ENCODE peak calls at places on chromosomes 4 and X, in four cellular contexts. I, C, X and R are unnamed samples. For H3K4me1, the result is how much of the 10 kb centered on the place peaks cover.

GRCh38 chrX:110118535-110118934 is 115.6 kb downstream of the TMEM164 start:
- DNase-seq in I (no peak), C (no peak), X (no peak), R (no peak)

GRCh38 chrX:131633285-131633917 is 89.5 kb downstream of the OR13H1 start:
- DNase-seq in I (peak), C (no peak), X (peak), R (no peak)

GRCh38 chr4:167774646-167775045 is 317.7 kb upstream of the ANXA10 start:
- DNase-seq in I (no peak), C (no peak), X (no peak), R (no peak)

GRCh38 chr4:25308761-25309160 is 3.8 kb upstream of the ZCCHC4 start:
- DNase-seq in I (no peak), C (no peak), X (no peak), R (no peak)

GRCh38 chr4:185280608-185281007 is 71.2 kb downstream of the SNX25 start:
- DNase-seq in I (no peak), C (no peak), X (no peak), R (no peak)

GRCh38 chr4:85787133-85787532 is 312.2 kb downstream of the ARHGAP24 start:
- DNase-seq in I (no peak), C (no peak), X (no peak), R (no peak)

GRCh38 chr4:20847124-20847747 is 147.0 kb downstream of the PACRGL start:
- DNase-seq in I (no peak), C (no peak), X (no peak), R (no peak)

GRCh38 chr4:101711590-101712255 is 78.8 kb upstream of the BANK1 start:
- DNase-seq in I (no peak), C (no peak), X (no peak), R (no peak)

GRCh38 chr4:1583051-1583785 is 100.9 kb downstream of the FAM53A start:
- DNase-seq in I (no peak), C (peak), X (no peak), R (no peak)

GRCh38 chr4:184330008-184330400 is 112.3 kb upstream of the ENPP6 start:
- DNase-seq in I (no peak), C (peak), X (no peak), R (peak)

GRCh38 chrX:373641-374471 is 12.9 kb downstream of the PPP2R3B start:
- DNase-seq in I (no peak), C (peak), X (no peak), R (no peak)

GRCh38 chr4:40058121-40058520 is 1.5 kb downstream of the N4BP2 start:
- DNase-seq in I (peak), C (no peak), X (no peak), R (no peak)

GRCh38 chr4:40736910-40737309 is 12.8 kb upstream of the NSUN7 start:
- DNase-seq in I (peak), C (no peak), X (no peak), R (no peak)

GRCh38 chrX:20240201-20240600 is 26.5 kb downstream of the RPS6KA3 start:
- DNase-seq in I (no peak), C (no peak), X (no peak), R (no peak)

GRCh38 chr4:138178566-138178965 is 63.6 kb downstream of the SLC7A11 start:
- DNase-seq in I (no peak), C (no peak), X (no peak), R (no peak)

GRCh38 chr4:188841523-188841922 is 702.3 kb downstream of the TRIML1 start:
- DNase-seq in I (no peak), C (no peak), X (no peak), R (no peak)

GRCh38 chr4:152098365-152099060 is 337.7 kb upstream of the GATB start:
- DNase-seq in I (no peak), C (no peak), X (no peak), R (no peak)

GRCh38 chrX:23952984-23953907 is 45.4 kb downstream of the CXorf58 start:
- DNase-seq in I (no peak), C (no peak), X (peak), R (no peak)

GRCh38 chr4:149584703-149585102 is 230.9 kb downstream of the IQCM start:
- DNase-seq in I (no peak), C (no peak), X (no peak), R (no peak)

GRCh38 chrX:11293113-11293512 is at the start of gene AMELX:
- DNase-seq in I (no peak), C (no peak), X (no peak), R (no peak)

GRCh38 chr4:42397635-42398447 is 553 bp downstream of the SHISA3 start:
- DNase-seq in I (peak), C (peak), X (no peak), R (no peak)

GRCh38 chrX:9907645-9908387 is 59.3 kb upstream of the CLDN34 start:
- DNase-seq in I (no peak), C (no peak), X (no peak), R (no peak)

GRCh38 chr4:184951668-184952160 is 66.6 kb upstream of the HELT start:
- DNase-seq in I (no peak), C (no peak), X (no peak), R (no peak)

GRCh38 chr4:153067376-153067775 is 131.3 kb downstream of the FHDC1 start:
- DNase-seq in I (no peak), C (no peak), X (no peak), R (no peak)

GRCh38 chr4:122914292-122914904 is 8.0 kb downstream of the NUDT6 start:
- DNase-seq in I (peak), C (no peak), X (no peak), R (no peak)
- H3K27ac ChIP-seq in I (peak), C (no peak), X (no peak), R (no peak)

GRCh38 chrX:153878969-153879653 is 6.9 kb downstream of the L1CAM start:
- DNase-seq in I (peak), C (peak), X (no peak), R (no peak)

GRCh38 chrX:153880440-153880815 is 5.5 kb downstream of the L1CAM start:
- DNase-seq in I (peak), C (peak), X (no peak), R (no peak)

GRCh38 chrX:153878285-153878779 is 7.6 kb downstream of the L1CAM start:
- DNase-seq in I (peak), C (no peak), X (no peak), R (no peak)

GRCh38 chrX:153881281-153881680 is 4.7 kb downstream of the L1CAM start:
- DNase-seq in I (no peak), C (peak), X (no peak), R (no peak)

DNA sequence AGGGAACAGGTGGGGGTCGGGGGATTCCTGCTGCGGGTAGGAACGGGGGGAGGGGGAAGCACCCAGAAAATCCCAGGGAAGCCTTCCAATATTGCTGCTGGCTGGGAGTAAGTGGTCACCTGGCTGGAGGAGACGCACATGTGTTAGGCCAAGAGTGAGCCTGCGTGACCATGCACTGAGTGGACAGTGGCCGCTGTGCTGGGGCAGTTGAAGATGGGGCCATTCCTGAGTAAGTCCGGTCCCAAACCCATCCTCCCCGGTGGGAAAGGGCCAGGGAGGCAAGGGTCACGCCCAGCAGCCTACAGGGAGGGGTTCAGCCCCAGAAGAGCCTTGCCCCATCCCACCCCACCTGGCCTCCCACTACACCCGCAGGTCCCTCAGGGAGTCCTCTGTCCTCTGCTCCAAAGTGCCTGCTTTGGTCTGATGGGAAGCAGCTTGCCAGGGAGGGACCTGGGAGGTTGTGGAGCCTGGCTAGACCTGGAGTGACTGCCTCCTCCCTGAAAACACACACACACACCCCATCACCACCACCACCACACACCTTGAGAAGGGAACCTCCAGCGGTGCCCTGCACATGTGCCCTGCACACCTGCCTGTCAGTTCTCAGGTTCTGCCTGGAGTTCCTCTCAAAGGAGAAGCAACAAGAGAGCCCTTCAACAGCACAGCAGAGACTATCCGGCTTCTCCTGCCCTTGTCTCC is 6.1 kb downstream of the L1CAM start:
- DNase-seq in I (no peak), C (peak), X (no peak), R (no peak)
- H3K4me1 ChIP-seq in I (under half), C (under half), X (under half), R (under half)

GRCh38 chr4:133866328-133866699 is 335.3 kb downstream of the PABPC4L start:
- DNase-seq in I (no peak), C (no peak), X (no peak), R (no peak)
- H3K27ac ChIP-seq in I (no peak), C (no peak), X (no peak), R (no peak)

DNA sequence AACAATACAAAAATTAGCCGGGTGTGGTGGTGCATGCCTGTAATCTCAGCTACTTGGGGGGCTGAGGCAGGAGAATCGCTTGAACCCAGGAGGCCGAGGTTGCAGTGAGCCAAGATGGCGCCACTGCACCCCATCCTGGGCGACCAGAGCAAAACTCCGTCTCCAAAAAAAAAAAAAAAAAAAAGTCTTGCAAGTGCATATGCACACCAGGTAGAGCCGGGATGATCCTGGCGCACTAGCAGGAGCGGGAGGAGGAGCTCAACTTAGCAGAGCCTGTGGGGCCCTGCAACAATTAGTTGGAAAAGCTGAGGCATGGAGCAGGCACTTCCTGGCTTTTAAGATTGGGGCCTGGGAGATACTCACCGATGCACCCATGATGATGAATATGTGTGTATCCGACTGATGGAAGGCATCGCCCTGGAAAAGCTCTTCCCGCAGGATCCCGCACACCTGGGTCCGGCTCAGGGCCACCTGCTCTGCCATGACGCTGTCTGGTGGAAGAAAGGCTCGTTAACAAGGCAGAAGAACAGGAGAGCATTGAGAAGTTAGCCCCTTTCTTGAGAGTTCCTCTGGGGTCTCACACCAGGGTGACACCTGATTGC is 872 bp downstream of the G6PD start:
- DNase-seq in I (no peak), C (no peak), X (no peak), R (no peak)
- H3K4me1 ChIP-seq in I (under half), C (under half), X (half or more), R (under half)

DNA sequence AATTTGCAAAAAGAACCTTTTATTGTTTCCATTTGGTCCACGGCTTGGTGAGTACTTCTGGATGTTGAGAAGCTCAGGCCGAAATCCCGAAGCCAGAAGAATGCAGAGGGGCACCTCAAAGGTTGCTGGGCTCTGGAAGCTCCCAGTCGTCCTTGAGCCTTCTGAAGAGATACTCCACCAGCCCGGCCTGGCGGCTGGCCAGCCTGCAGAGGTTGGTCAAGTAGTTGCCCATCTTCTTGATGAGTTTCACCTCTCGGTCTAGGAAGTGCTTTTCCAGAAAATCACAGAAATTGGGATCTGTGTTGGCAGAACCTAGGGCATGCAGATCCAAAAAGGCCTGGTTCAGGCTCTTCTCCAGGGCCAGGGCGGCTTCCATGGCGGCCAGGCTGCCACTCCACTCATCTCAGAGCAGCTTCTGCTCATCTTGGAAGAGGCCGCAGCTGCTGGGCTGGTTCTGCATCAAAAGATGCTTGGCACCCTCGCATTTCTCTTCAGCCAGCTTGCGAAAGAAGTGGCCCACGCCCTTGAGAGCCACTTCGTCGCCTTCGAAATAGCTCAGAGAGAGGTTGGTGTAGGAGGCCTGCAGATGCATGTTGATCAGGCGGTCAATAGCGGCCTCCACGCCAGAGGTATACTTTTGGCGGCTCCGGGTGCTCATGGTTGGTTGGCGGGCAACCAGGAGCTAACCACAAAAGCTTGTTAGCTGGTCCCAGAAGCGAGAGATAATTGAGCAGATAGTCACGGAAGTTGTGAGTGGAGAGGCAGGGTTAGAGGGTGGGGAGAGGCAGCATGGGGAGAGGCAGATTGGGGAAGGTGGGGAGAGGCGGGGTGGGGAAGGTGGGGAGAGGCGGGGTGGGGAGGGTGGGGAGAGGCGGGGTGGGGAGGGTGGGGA is 76.5 kb upstream of the TSPAN7 start:
- DNase-seq in I (no peak), C (no peak), X (no peak), R (no peak)
- H3K27ac ChIP-seq in I (no peak), C (no peak), X (no peak), R (no peak)

GRCh38 chrX:150870059-150870458 is 28.4 kb downstream of the CD99L2 start:
- DNase-seq in I (no peak), C (no peak), X (no peak), R (no peak)
- H3K4me1 ChIP-seq in I (under half), C (under half), X (under half), R (under half)

GRCh38 chrX:103864886-103865534 is 33.0 kb upstream of the RAB9B start:
- DNase-seq in I (no peak), C (no peak), X (no peak), R (no peak)
- H3K27ac ChIP-seq in I (peak), C (no peak), X (no peak), R (no peak)

GRCh38 chr4:73608677-73609594 is 11.3 kb downstream of the RASSF6 start:
- DNase-seq in I (no peak), C (no peak), X (no peak), R (no peak)

GRCh38 chr4:73612032-73612431 is 8.2 kb downstream of the RASSF6 start:
- DNase-seq in I (no peak), C (no peak), X (no peak), R (no peak)

GRCh38 chr4:73607375-73608026 is 12.7 kb downstream of the RASSF6 start:
- DNase-seq in I (no peak), C (no peak), X (no peak), R (no peak)

GRCh38 chr4:73606465-73606974 is 13.7 kb downstream of the RASSF6 start:
- DNase-seq in I (no peak), C (no peak), X (no peak), R (no peak)

GRCh38 chr4:73609688-73610087 is 10.5 kb downstream of the RASSF6 start:
- DNase-seq in I (no peak), C (no peak), X (no peak), R (no peak)
- H3K4me1 ChIP-seq in I (under half), C (under half), X (under half), R (under half)